ENCODE peak calls at places on chromosome X, in eight cellular contexts. F, S, X, J, C, E, W and A are unnamed samples.
A peak's percentile ranks its signal among the peaks of the same experiment; 100 is the strongest.

GRCh38 chrX:111585337-111585736 is 73.9 kb downstream of the SERTM2 start:
- DNase-seq in F (no peak), S (no peak), X (no peak), J (no peak), C (no peak), E (no peak), W (no peak), A (no peak)

GRCh38 chrX:85024562-85024961 is 20.9 kb downstream of the APOOL start:
- DNase-seq in F (no peak), S (no peak), X (no peak), J (no peak), C (no peak), E (no peak), W (no peak), A (no peak)

GRCh38 chrX:12999422-12999821 is 24.5 kb downstream of the TMSB4X start:
- DNase-seq in F (no peak), S (no peak), X (no peak), J (no peak), C (no peak), E (no peak), W (no peak), A (peak; percentile 64)

GRCh38 chrX:34381241-34381640 is 249.1 kb upstream of the FAM47A start:
- DNase-seq in F (no peak), S (no peak), X (no peak), J (no peak), C (no peak), E (peak; percentile 18), W (no peak), A (no peak)

GRCh38 chrX:39416547-39417262 is 615.4 kb downstream of the MID1IP1 start:
- DNase-seq in F (no peak), S (no peak), X (no peak), J (no peak), C (no peak), E (no peak), W (no peak), A (no peak)

GRCh38 chrX:22800360-22800759 is 199.4 kb upstream of the DDX53 start:
- DNase-seq in F (no peak), S (no peak), X (no peak), J (no peak), C (no peak), E (peak; percentile 88), W (peak; percentile 19), A (no peak)

GRCh38 chrX:82589410-82589809 is 918.7 kb upstream of the POU3F4 start:
- DNase-seq in F (no peak), S (no peak), X (no peak), J (no peak), C (no peak), E (no peak), W (no peak), A (no peak)

GRCh38 chrX:47166126-47166525 is 21.1 kb downstream of the RBM10 start:
- DNase-seq in F (no peak), S (no peak), X (no peak), J (no peak), C (no peak), E (no peak), W (no peak), A (no peak)

GRCh38 chrX:47831788-47832187 is 4.9 kb upstream of the ZNF81 start:
- DNase-seq in F (peak; percentile 54), S (peak; percentile 38), X (peak; percentile 63), J (peak; percentile 45), C (no peak), E (no peak), W (peak; percentile 46), A (peak; percentile 17)

GRCh38 chrX:136718091-136718490 is 62.6 kb downstream of the ARHGEF6 start:
- DNase-seq in F (no peak), S (no peak), X (no peak), J (no peak), C (no peak), E (no peak), W (no peak), A (no peak)

GRCh38 chrX:108186811-108187210 is 95.2 kb downstream of the ATG4A start:
- DNase-seq in F (no peak), S (no peak), X (no peak), J (no peak), C (no peak), E (peak; percentile 61), W (no peak), A (no peak)

GRCh38 chrX:136214551-136214950 is 36.6 kb downstream of the MAP7D3 start:
- DNase-seq in F (no peak), S (no peak), X (no peak), J (no peak), C (no peak), E (no peak), W (no peak), A (no peak)

GRCh38 chrX:23952984-23953907 is 45.4 kb downstream of the CXorf58 start:
- DNase-seq in F (no peak), S (no peak), X (peak; percentile 21), J (peak; percentile 16), C (no peak), E (no peak), W (no peak), A (peak; percentile 51)

GRCh38 chrX:2898861-2899512 is 30.2 kb downstream of the ARSD start:
- DNase-seq in F (no peak), S (no peak), X (no peak), J (no peak), C (no peak), E (no peak), W (no peak), A (no peak)

GRCh38 chrX:148517191-148517590 is 16.8 kb downstream of the AFF2 start:
- DNase-seq in F (no peak), S (no peak), X (no peak), J (no peak), C (no peak), E (no peak), W (no peak), A (no peak)

GRCh38 chrX:71618303-71618721 is at the start of gene CXCR3:
- DNase-seq in F (peak; percentile 54), S (peak; percentile 49), X (no peak), J (no peak), C (no peak), E (no peak), W (peak; percentile 62), A (peak; percentile 80)

GRCh38 chrX:68114573-68115199 is 318.6 kb downstream of the OPHN1 start:
- DNase-seq in F (no peak), S (no peak), X (no peak), J (no peak), C (no peak), E (no peak), W (no peak), A (no peak)

GRCh38 chrX:139077303-139078131 is 366.0 kb upstream of the FGF13 start:
- DNase-seq in F (no peak), S (no peak), X (no peak), J (no peak), C (no peak), E (peak; percentile 43), W (no peak), A (no peak)

GRCh38 chrX:72094894-72095293 is 36.8 kb downstream of the RTL5 start:
- DNase-seq in F (peak; percentile 61), S (peak; percentile 69), X (no peak), J (peak; percentile 47), C (no peak), E (no peak), W (peak; percentile 61), A (peak; percentile 4)

GRCh38 chrX:108699368-108699767 is 37.0 kb downstream of the IRS4 start:
- DNase-seq in F (no peak), S (no peak), X (peak; percentile 52), J (no peak), C (no peak), E (peak; percentile 13), W (no peak), A (no peak)

GRCh38 chrX:44025611-44026010 is 52.4 kb upstream of the NDP start:
- DNase-seq in F (no peak), S (no peak), X (no peak), J (no peak), C (no peak), E (peak; percentile 69), W (no peak), A (no peak)

GRCh38 chrX:150844016-150844415 is 54.5 kb downstream of the CD99L2 start:
- DNase-seq in F (no peak), S (no peak), X (no peak), J (no peak), C (no peak), E (no peak), W (no peak), A (no peak)

GRCh38 chrX:46602468-46603102 is 29.0 kb downstream of the CHST7 start:
- DNase-seq in F (no peak), S (no peak), X (no peak), J (no peak), C (no peak), E (no peak), W (no peak), A (no peak)

GRCh38 chrX:23436875-23437274 is 102.2 kb downstream of the PTCHD1 start:
- DNase-seq in F (no peak), S (no peak), X (no peak), J (no peak), C (no peak), E (no peak), W (no peak), A (no peak)

GRCh38 chrX:28585767-28586166 is 1.5 kb upstream of the IL1RAPL1 start:
- DNase-seq in F (no peak), S (no peak), X (no peak), J (no peak), C (no peak), E (no peak), W (no peak), A (no peak)

GRCh38 chrX:1614927-1615326 is at the start of gene ASMT:
- DNase-seq in F (no peak), S (no peak), X (no peak), J (no peak), C (no peak), E (no peak), W (no peak), A (no peak)

GRCh38 chrX:16851421-16851820 is 18.7 kb downstream of the RBBP7 start:
- DNase-seq in F (no peak), S (no peak), X (no peak), J (no peak), C (no peak), E (no peak), W (no peak), A (no peak)

GRCh38 chrX:70508296-70508911 is 63.8 kb downstream of the DLG3 start:
- DNase-seq in F (no peak), S (no peak), X (no peak), J (no peak), C (no peak), E (no peak), W (no peak), A (peak; percentile 31)

GRCh38 chrX:46627700-46628405 is 54.3 kb downstream of the CHST7 start:
- DNase-seq in F (no peak), S (peak; percentile 48), X (peak; percentile 24), J (no peak), C (no peak), E (no peak), W (peak; percentile 45), A (no peak)

GRCh38 chrX:145817666-145818521 is at the start of gene SLITRK2:
- DNase-seq in F (no peak), S (no peak), X (no peak), J (no peak), C (peak; percentile 57), E (no peak), W (peak; percentile 22), A (no peak)

GRCh38 chrX:132463411-132463810 is 25.4 kb downstream of the MBNL3 start:
- DNase-seq in F (no peak), S (no peak), X (no peak), J (no peak), C (no peak), E (no peak), W (no peak), A (no peak)

GRCh38 chrX:148940411-148940996 is 440.1 kb downstream of the AFF2 start:
- DNase-seq in F (no peak), S (no peak), X (no peak), J (no peak), C (no peak), E (no peak), W (no peak), A (no peak)

GRCh38 chrX:9495496-9495895 is 30.6 kb downstream of the TBL1X start:
- DNase-seq in F (no peak), S (no peak), X (no peak), J (no peak), C (no peak), E (no peak), W (no peak), A (no peak)

GRCh38 chrX:38805294-38806053 is 4.2 kb downstream of the MID1IP1 start:
- DNase-seq in F (peak; percentile 82), S (peak; percentile 83), X (peak; percentile 41), J (no peak), C (peak; percentile 4), E (peak; percentile 59), W (peak; percentile 81), A (peak; percentile 69)